ENCODE peak calls at places on chromosome 16, in eight cellular contexts. I, E, L, V, J, H, O and M are unnamed samples.
A peak's percentile ranks its signal among the peaks of the same experiment; 100 is the strongest.

GRCh38 chr16:15592324-15592723 is 50.6 kb downstream of the MARF1 start:
- DNase-seq in O (no peak), E (no peak), H (no peak), L (no peak), I (no peak), V (peak; percentile 52), J (no peak), M (no peak)

GRCh38 chr16:50699345-50700159 is 6.1 kb downstream of the NOD2 start:
- DNase-seq in I (no peak), J (no peak), O (no peak), V (peak; percentile 28), L (no peak), E (peak; percentile 98), H (peak; percentile 65), M (no peak)

GRCh38 chr16:72312862-72313261 is 140.9 kb upstream of the PMFBP1 start:
- DNase-seq in O (no peak), V (no peak), J (no peak), I (no peak), L (no peak), H (no peak), E (no peak), M (no peak)

GRCh38 chr16:49528035-49528434 is 154.4 kb downstream of the C16orf78 start:
- DNase-seq in J (no peak), E (no peak), V (no peak), I (peak; percentile 46), H (peak; percentile 33), O (no peak), L (no peak), M (no peak)

GRCh38 chr16:15925631-15926030 is 23.8 kb upstream of the ABCC1 start:
- DNase-seq in O (no peak), L (no peak), I (no peak), J (no peak), V (no peak), H (no peak), E (no peak), M (no peak)

GRCh38 chr16:138049-138417 is 440 bp downstream of the NPRL3 start:
- DNase-seq in L (no peak), E (no peak), I (peak; percentile 29), J (peak; percentile 55), H (no peak), V (peak; percentile 23), O (peak; percentile 43), M (peak; percentile 45)

GRCh38 chr16:23410176-23410575 is 42.8 kb downstream of the COG7 start:
- DNase-seq in I (no peak), O (no peak), E (no peak), H (peak; percentile 45), V (no peak), L (no peak), J (no peak), M (no peak)

GRCh38 chr16:49649013-49649785 is 206.7 kb downstream of the ZNF423 start:
- DNase-seq in L (no peak), E (no peak), H (peak; percentile 86), J (no peak), I (no peak), V (no peak), O (no peak), M (no peak)

GRCh38 chr16:66692341-66692740 is 4.2 kb downstream of the CMTM4 start:
- DNase-seq in J (no peak), L (no peak), I (no peak), H (no peak), V (no peak), E (peak; percentile 87), O (no peak), M (no peak)

GRCh38 chr16:22813223-22813945 is 578 bp upstream of the HS3ST2 start:
- DNase-seq in J (peak; percentile 17), H (peak; percentile 35), E (peak; percentile 93), V (no peak), L (no peak), I (no peak), O (peak; percentile 88), M (no peak)

GRCh38 chr16:19001788-19002187 is 18.1 kb downstream of the TMC7 start:
- DNase-seq in E (peak; percentile 99), H (peak; percentile 54), L (no peak), V (no peak), J (no peak), O (no peak), I (peak; percentile 17), M (no peak)

DNA sequence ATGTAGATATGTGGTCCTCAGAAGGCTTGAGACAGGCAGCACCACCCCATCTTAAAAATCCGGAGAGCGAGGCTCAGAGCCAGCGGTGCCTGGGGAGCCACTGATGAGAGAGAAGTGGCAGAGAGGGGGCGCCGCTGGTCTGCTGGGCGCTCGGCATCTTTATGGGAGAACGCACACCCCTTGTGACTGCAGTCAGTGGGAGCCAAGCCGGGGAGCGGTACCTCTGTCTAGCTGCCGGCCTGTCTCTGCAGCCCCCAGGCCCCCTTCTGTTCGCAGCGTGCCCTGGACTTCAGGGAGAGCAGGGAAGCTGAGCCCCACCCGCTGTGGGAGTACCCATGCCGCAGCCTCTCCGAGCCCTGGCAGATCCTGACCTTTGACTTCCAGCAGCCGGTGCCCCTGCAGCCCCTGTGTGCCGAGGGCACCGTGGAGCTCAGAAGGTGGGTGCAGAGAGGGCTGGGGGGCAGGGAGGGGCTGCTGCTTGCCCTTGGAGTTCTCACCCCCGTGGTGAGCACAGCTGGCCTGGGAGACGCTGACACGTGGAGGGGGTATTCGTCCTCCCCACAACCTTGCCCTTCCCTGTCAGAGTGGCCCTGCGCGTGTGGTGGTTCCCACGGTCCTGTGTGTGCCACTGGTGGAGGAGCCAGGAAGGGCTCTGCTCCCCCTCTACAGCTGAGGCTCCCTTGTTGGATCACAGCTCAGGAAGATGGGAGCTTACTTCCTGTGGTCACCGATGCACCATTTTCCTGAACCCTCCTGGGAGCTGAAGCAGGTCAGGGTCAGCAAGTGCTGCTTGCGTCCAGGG is 44.8 kb downstream of the PRMT7 start:
- DNase-seq in I (no peak), H (no peak), O (no peak), V (no peak), J (no peak), E (no peak), L (no peak), M (peak; percentile 42)
- TF ChIP-seq CTCF in I (no peak), H (no peak), O (peak; percentile 22), V (no peak), J (no peak), E (no peak), L (no peak), M (peak; percentile 16)

GRCh38 chr16:81860310-81860709 is 81.2 kb downstream of the PLCG2 start:
- DNase-seq in V (no peak), L (no peak), E (no peak), I (no peak), J (no peak), H (no peak), O (no peak), M (no peak)

GRCh38 chr16:81850197-81850944 is 71.3 kb downstream of the PLCG2 start:
- DNase-seq in E (no peak), H (no peak), O (no peak), J (no peak), L (no peak), I (no peak), V (no peak), M (no peak)

GRCh38 chr16:81852347-81852746 is 73.3 kb downstream of the PLCG2 start:
- DNase-seq in O (no peak), H (no peak), J (no peak), E (no peak), V (no peak), L (no peak), I (no peak), M (no peak)

GRCh38 chr16:81860867-81861266 is 81.8 kb downstream of the PLCG2 start:
- DNase-seq in O (no peak), L (no peak), E (no peak), I (no peak), V (no peak), H (no peak), J (no peak), M (no peak)

GRCh38 chr16:81855552-81856153 is 76.6 kb downstream of the PLCG2 start:
- DNase-seq in V (no peak), E (no peak), I (no peak), L (no peak), O (no peak), J (no peak), H (no peak), M (no peak)
- TF ChIP-seq CTCF in V (no peak), E (no peak), I (no peak), L (no peak), O (no peak), J (peak; percentile 17), H (no peak), M (no peak)

GRCh38 chr16:84329849-84330684 is 35.4 kb downstream of the WFDC1 start:
- DNase-seq in V (no peak), E (no peak), I (no peak), L (no peak), O (no peak), J (no peak), H (no peak), M (no peak)

GRCh38 chr16:84331998-84332780 is 36.1 kb upstream of the ATP2C2 start:
- DNase-seq in O (no peak), E (peak; percentile 58), L (no peak), J (no peak), I (no peak), H (no peak), V (no peak), M (no peak)

GRCh38 chr16:84332975-84333684 is 35.2 kb upstream of the ATP2C2 start:
- DNase-seq in E (no peak), L (no peak), I (no peak), J (no peak), O (no peak), H (no peak), V (no peak), M (no peak)

GRCh38 chr16:84329016-84329415 is 34.3 kb downstream of the WFDC1 start:
- DNase-seq in V (no peak), I (no peak), H (no peak), J (no peak), E (no peak), L (no peak), O (no peak), M (no peak)

DNA sequence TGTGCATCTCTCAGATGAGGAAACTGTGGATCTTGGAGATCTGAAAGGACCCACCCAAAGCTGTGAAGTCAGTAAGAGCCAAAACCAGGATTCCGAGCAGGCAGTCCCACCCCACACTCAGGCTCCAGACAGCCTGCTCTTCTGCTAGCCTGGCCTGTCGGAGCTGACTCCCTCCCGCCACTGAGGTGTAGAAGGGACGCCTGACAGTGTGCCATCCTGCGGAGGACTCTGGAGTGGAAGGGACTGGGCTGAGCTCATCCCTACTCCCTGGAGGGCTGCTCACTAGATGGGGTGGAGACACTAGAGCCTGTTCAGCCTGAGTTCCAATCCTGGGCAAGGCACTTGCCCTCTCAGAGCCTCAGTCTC is 36.0 kb downstream of the WFDC1 start:
- DNase-seq in E (no peak), L (no peak), I (no peak), O (no peak), J (no peak), V (no peak), H (no peak), M (no peak)
- TF ChIP-seq CTCF in E (no peak), L (no peak), I (no peak), O (no peak), J (no peak), V (no peak), H (no peak), M (no peak)

DNA sequence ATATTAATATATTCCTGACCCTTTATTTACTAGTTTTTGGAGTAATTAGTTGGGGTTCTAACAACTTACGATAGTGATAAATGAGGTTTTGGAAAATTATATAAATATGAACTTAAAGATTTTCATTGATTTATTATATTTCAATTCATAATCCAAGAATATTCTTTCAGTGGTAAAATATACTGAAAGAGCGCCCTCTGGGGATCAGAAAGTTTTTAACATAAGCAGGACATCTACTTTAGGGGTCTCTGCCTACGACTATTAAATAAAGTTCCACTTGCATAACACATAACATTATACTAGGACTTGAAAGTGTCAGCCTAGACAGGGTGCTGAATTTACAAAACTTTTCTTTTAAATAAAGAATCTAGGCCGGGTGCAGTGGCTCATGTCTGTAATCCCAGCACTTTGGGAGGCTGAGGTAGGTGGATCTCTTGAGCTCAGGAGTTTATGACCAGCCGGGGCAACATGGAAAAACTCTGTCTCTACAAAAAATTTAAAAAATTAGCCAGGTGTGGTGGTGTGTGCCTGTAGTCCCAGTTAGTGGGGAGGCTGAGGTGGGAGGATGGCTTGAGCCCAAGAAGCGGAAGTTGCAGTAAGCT is 15.6 kb downstream of the RFWD3 start:
- DNase-seq in J (no peak), O (peak; percentile 6), E (no peak), V (no peak), H (peak; percentile 30), L (no peak), I (no peak), M (no peak)
- TF ChIP-seq CTCF in J (peak; percentile 45), O (peak; percentile 68), E (peak; percentile 43), V (peak; percentile 70), H (peak; percentile 45), L (peak; percentile 55), I (peak; percentile 15), M (peak; percentile 34)